ENCODE peak calls at places on chromosomes 5 and 9, in four cellular contexts. V is aorta, U is thyroid gland, P is PC-9. Y is an unnamed sample.
A peak's percentile ranks its signal among the peaks of the same experiment; 100 is the strongest.

GRCh38 chr9:89078860-89079259 is 87.6 kb downstream of the S1PR3 start:
- DNase-seq in V (no peak), U (no peak), P (no peak), Y (no peak)

GRCh38 chr5:6710078-6710477 is 3.2 kb upstream of the TENT4A start:
- DNase-seq in V (no peak), U (no peak), P (no peak), Y (no peak)

GRCh38 chr5:30368064-30368463 is 825.4 kb upstream of the CDH6 start:
- DNase-seq in V (no peak), U (no peak), P (no peak), Y (no peak)

GRCh38 chr9:117097761-117098160 is 317.1 kb downstream of the ASTN2 start:
- DNase-seq in V (no peak), U (no peak), P (no peak), Y (no peak)

GRCh38 chr5:142507528-142507927 is 178.4 kb downstream of the FGF1 start:
- DNase-seq in V (no peak), U (no peak), P (peak; percentile 49), Y (no peak)

GRCh38 chr9:17906204-17906840 is 327.5 kb downstream of the SH3GL2 start:
- DNase-seq in V (peak; percentile 64), U (no peak), P (no peak), Y (peak; percentile 44)

GRCh38 chr9:109893222-109893621 is 113.2 kb downstream of the PALM2AKAP2 start:
- DNase-seq in V (no peak), U (peak; percentile 25), P (no peak), Y (no peak)

GRCh38 chr9:126777733-126778132 is 27.1 kb upstream of the ZBTB43 start:
- DNase-seq in V (no peak), U (no peak), P (no peak), Y (no peak)

GRCh38 chr5:172403191-172403794 is 51.0 kb downstream of the SH3PXD2B start:
- DNase-seq in V (peak; percentile 88), U (peak; percentile 89), P (no peak), Y (peak; percentile 74)

GRCh38 chr9:114025196-114025753 is 52.8 kb downstream of the AMBP start:
- DNase-seq in V (no peak), U (no peak), P (no peak), Y (no peak)

GRCh38 chr9:93061791-93062299 is 3.3 kb downstream of the SUSD3 start:
- DNase-seq in V (no peak), U (no peak), P (no peak), Y (no peak)

GRCh38 chr5:100852988-100853449 is 50.1 kb downstream of the ST8SIA4 start:
- DNase-seq in V (no peak), U (no peak), P (no peak), Y (no peak)

GRCh38 chr9:133914483-133915342 is 77.4 kb downstream of the VAV2 start:
- DNase-seq in V (no peak), U (peak; percentile 63), P (no peak), Y (no peak)

GRCh38 chr5:73483676-73484075 is 14.6 kb upstream of the BTF3 start:
- DNase-seq in V (no peak), U (no peak), P (no peak), Y (no peak)

GRCh38 chr9:14958989-14959388 is 48.8 kb upstream of the FREM1 start:
- DNase-seq in V (no peak), U (no peak), P (no peak), Y (no peak)

GRCh38 chr5:77155179-77155839 is 55.2 kb upstream of the PDE8B start:
- DNase-seq in V (no peak), U (no peak), P (no peak), Y (no peak)

GRCh38 chr9:20884985-20885593 is 146.4 kb downstream of the HACD4 start:
- DNase-seq in V (peak; percentile 75), U (peak; percentile 71), P (peak; percentile 7), Y (peak; percentile 64)

GRCh38 chr5:97839338-97840081 is 656.5 kb upstream of the RIOK2 start:
- DNase-seq in V (no peak), U (no peak), P (no peak), Y (no peak)

GRCh38 chr9:137236936-137237421 is 4.1 kb upstream of the TUBB4B start:
- DNase-seq in V (no peak), U (peak; percentile 22), P (no peak), Y (no peak)
- H3K4me3 ChIP-seq in V (no peak overlapping the region), U (no peak overlapping the region), P (no peak overlapping the region), Y (peak overlapping the region; percentile 59)

DNA sequence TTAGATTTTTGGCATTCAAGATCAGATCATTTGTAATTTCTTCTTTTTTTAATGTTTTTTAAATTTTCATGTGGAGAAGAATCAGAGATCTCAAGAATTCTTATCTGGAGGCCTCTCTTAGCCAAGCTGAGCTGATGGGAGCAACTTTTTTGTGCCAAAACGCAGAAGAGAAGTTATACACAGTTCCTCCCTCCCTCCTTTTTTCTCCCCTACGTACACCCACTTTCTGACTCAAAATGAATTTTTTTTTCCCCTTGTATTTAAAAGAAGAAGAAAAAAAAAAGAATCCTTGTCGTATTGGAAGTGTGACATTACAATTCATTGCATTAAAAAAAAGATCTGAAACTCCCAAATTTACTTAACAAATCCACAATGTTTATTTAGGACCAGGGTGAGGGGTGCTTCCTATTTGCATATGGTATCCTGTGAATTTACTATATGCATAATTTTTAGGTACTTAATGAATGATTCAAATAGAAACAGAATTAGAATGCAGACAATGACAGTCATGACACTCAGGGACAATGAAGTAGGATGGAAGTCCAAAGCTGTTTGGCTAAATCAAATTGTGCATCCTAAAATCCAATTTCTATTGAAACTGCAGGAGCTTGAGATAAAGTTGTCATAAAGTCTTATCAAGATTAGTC is 54.4 kb downstream of the EBF1 start:
- DNase-seq in V (no peak), U (no peak), P (no peak), Y (no peak)
- H3K27me3 ChIP-seq in V (no peaks in the 10 kb centered on the region), U (no peaks in the 10 kb centered on the region), P (peaks cover 41% of the 10 kb centered on the region), Y (no peaks in the 10 kb centered on the region)

DNA sequence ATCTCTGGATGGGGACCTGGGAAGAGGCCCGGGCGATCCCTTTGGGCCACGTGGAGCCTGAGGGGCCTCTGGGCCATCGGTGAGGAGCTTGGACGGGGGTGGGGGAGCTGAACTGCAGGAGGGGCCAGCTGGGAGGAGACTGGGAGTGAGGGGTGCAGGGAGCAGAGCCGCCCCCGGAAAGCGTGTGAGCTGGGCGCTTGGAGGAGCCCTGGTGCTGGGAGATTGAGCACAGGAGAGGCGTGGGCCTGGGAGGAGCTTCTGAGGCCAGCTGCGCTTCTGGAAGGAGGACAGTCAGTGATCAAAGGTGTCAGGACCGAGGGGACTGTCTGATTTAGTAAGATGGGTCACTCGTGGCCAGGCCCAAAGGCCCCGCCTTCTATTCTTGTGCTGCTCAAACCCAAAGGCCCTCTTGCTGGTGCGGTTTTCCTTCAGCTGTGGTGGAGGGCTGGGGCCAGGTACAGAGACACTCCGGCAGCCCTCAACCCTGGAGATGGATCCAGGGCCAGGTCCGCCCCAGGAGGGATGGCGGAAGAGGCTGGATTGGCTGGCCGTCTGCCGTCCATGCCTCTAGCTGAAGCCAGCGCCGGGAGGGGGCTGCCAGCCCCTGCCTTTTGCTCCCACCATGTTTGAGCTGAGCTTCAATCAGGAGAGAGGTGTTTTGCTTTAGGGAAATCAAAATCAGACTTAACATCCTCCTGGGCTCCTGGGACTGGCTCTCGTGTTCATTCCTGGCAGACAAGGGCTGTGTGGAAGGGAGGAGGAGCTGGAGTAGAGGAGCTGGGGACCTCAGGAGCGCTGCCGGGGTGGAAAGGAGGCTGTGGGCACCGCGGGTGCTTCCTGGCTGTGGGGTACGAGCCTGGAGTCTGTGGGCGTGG is 21.6 kb downstream of the NCS1 start:
- DNase-seq in V (no peak), U (peak; percentile 77), P (no peak), Y (no peak)
- H3K4me1 ChIP-seq in V (no peaks in the 10 kb centered on the region), U (peaks cover 96% of the 10 kb centered on the region), P (no peaks in the 10 kb centered on the region), Y (no peaks in the 10 kb centered on the region)

GRCh38 chr9:136398286-136398685 is 1.7 kb downstream of the SNAPC4 start:
- DNase-seq in V (no peak), U (no peak), P (no peak), Y (no peak)
- H3K4me3 ChIP-seq in V (no peak overlapping the region), U (no peak overlapping the region), P (no peak overlapping the region), Y (no peak overlapping the region)

GRCh38 chr9:136135326-136136126 is 16.9 kb upstream of the TMEM250 start:
- DNase-seq in V (no peak), U (no peak), P (peak; percentile 35), Y (no peak)

GRCh38 chr9:136131629-136132499 is 13.2 kb upstream of the TMEM250 start:
- DNase-seq in V (no peak), U (no peak), P (no peak), Y (no peak)

GRCh38 chr9:136133959-136134484 is 15.3 kb upstream of the TMEM250 start:
- DNase-seq in V (no peak), U (no peak), P (no peak), Y (no peak)

GRCh38 chr9:136133191-136133958 is 14.7 kb upstream of the TMEM250 start:
- DNase-seq in V (no peak), U (peak; percentile 17), P (no peak), Y (no peak)

DNA sequence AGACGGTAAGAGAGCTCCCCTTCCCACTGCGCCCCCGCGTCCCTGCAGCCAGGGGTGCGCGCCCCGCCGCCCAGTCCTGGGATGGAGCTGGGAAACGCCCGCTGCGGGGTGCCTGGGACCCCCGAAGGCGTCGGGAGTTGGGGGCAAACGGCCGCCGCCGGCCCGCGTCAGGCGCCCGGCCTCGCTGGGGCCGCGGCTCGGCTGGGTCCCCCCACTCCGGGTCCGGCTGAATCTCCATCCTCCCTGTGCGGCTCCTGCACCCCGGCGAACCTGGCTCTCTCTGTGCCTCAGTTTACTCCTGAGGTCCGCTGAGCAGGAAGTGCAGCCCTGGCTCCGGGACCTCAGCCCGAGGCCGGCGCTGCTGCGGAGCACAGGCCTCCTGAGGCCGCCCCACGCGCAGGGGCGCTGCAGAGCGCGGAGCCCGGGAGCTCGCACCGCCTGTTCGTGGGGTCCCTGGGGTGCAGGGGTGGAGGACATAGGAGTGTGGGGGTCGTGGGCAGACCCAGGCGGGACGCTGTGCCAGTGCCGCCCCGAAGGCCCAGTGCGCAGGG is 13.9 kb upstream of the TMEM250 start:
- DNase-seq in V (no peak), U (no peak), P (no peak), Y (no peak)
- H3K27me3 ChIP-seq in V (no peaks in the 10 kb centered on the region), U (no peaks in the 10 kb centered on the region), P (peaks cover 80% of the 10 kb centered on the region), Y (peaks cover 83% of the 10 kb centered on the region)

DNA sequence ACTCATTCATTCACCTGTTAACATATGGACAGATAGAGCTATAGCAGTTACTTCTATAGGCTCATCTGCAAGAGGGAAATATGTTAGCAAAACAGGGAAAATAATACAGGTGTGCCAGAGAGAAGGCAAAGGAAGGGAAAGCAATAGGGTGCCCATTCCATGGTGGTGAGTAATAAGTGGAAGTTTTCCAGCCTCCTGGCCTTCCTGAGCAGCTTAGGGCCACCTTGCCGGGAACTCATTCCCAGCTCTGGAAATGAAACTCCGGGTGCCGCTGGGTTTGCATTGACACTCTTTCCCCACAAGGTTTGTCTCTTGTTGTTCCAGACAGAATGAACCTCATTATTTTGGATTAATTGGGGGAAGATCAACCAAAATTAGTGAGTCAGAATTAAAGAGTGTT is 58.4 kb downstream of the SLC1A3 start:
- DNase-seq in V (no peak), U (no peak), P (no peak), Y (no peak)
- H3K4me1 ChIP-seq in V (no peaks in the 10 kb centered on the region), U (peaks cover 15% of the 10 kb centered on the region), P (peaks cover 72% of the 10 kb centered on the region), Y (no peaks in the 10 kb centered on the region)

Y was measured in psoas muscle.